ENCODE peak calls at places on chromosome 14, in six cellular contexts. One of them, this sample, is unnamed.

GRCh38 chr14:83607682-83608081 is 1922.3 kb upstream of the FLRT2 start:
- DNase-seq in right cardiac atrium: peak
- DNase-seq in cardiac fibroblast: no peak
- DNase-seq in astrocyte of the spinal cord: no peak
- DNase-seq in heart right ventricle: no peak
- DNase-seq in adipocyte: no peak
- DNase-seq in this sample: no peak

GRCh38 chr14:99195602-99196309 is 76.2 kb downstream of the BCL11B start:
- DNase-seq in cardiac fibroblast: no peak
- DNase-seq in right cardiac atrium: no peak
- DNase-seq in heart right ventricle: no peak
- DNase-seq in adipocyte: peak
- DNase-seq in astrocyte of the spinal cord: peak
- DNase-seq in this sample: no peak

GRCh38 chr14:75634848-75635247 is 25.8 kb downstream of the ERG28 start:
- DNase-seq in right cardiac atrium: no peak
- DNase-seq in astrocyte of the spinal cord: no peak
- DNase-seq in cardiac fibroblast: no peak
- DNase-seq in heart right ventricle: no peak
- DNase-seq in adipocyte: no peak
- DNase-seq in this sample: peak

GRCh38 chr14:32709072-32709471 is 229.6 kb upstream of the NPAS3 start:
- DNase-seq in heart right ventricle: no peak
- DNase-seq in cardiac fibroblast: peak
- DNase-seq in right cardiac atrium: no peak
- DNase-seq in astrocyte of the spinal cord: peak
- DNase-seq in adipocyte: peak
- DNase-seq in this sample: peak

GRCh38 chr14:57501039-57501557 is 7.4 kb upstream of the CCDC198 start:
- DNase-seq in adipocyte: no peak
- DNase-seq in right cardiac atrium: no peak
- DNase-seq in astrocyte of the spinal cord: no peak
- DNase-seq in heart right ventricle: no peak
- DNase-seq in cardiac fibroblast: no peak
- DNase-seq in this sample: peak

GRCh38 chr14:80521456-80521855 is 310.2 kb upstream of the DIO2 start:
- DNase-seq in heart right ventricle: no peak
- DNase-seq in astrocyte of the spinal cord: no peak
- DNase-seq in right cardiac atrium: no peak
- DNase-seq in cardiac fibroblast: no peak
- DNase-seq in adipocyte: no peak
- DNase-seq in this sample: no peak

GRCh38 chr14:24984846-24985589 is 64.9 kb downstream of the STXBP6 start:
- DNase-seq in right cardiac atrium: no peak
- DNase-seq in adipocyte: no peak
- DNase-seq in cardiac fibroblast: no peak
- DNase-seq in astrocyte of the spinal cord: peak
- DNase-seq in heart right ventricle: no peak
- DNase-seq in this sample: no peak

GRCh38 chr14:36510078-36510799 is 9.8 kb downstream of the NKX2-1 start:
- DNase-seq in adipocyte: no peak
- DNase-seq in astrocyte of the spinal cord: no peak
- DNase-seq in right cardiac atrium: no peak
- DNase-seq in cardiac fibroblast: no peak
- DNase-seq in heart right ventricle: no peak
- DNase-seq in this sample: no peak

GRCh38 chr14:75561013-75561432 is 17.4 kb upstream of the FLVCR2 start:
- DNase-seq in cardiac fibroblast: peak
- DNase-seq in heart right ventricle: peak
- DNase-seq in adipocyte: peak
- DNase-seq in right cardiac atrium: peak
- DNase-seq in astrocyte of the spinal cord: peak
- DNase-seq in this sample: peak

GRCh38 chr14:102262894-102263462 is 42.0 kb downstream of the MOK start:
- DNase-seq in heart right ventricle: no peak
- DNase-seq in cardiac fibroblast: peak
- DNase-seq in astrocyte of the spinal cord: peak
- DNase-seq in right cardiac atrium: no peak
- DNase-seq in adipocyte: peak
- DNase-seq in this sample: peak

GRCh38 chr14:91354221-91354916 is 63.3 kb downstream of the CCDC88C start:
- DNase-seq in right cardiac atrium: peak
- DNase-seq in adipocyte: no peak
- DNase-seq in astrocyte of the spinal cord: peak
- DNase-seq in heart right ventricle: no peak
- DNase-seq in cardiac fibroblast: peak
- DNase-seq in this sample: peak

GRCh38 chr14:75476274-75476995 is 45.8 kb upstream of the BATF start:
- DNase-seq in cardiac fibroblast: no peak
- DNase-seq in astrocyte of the spinal cord: no peak
- DNase-seq in adipocyte: no peak
- DNase-seq in right cardiac atrium: peak
- DNase-seq in heart right ventricle: no peak
- DNase-seq in this sample: no peak

GRCh38 chr14:30211326-30211725 is 283.7 kb upstream of the PRKD1 start:
- DNase-seq in cardiac fibroblast: peak
- DNase-seq in adipocyte: peak
- DNase-seq in astrocyte of the spinal cord: peak
- DNase-seq in right cardiac atrium: no peak
- DNase-seq in heart right ventricle: no peak
- DNase-seq in this sample: no peak

GRCh38 chr14:93369393-93370266 is 22.6 kb downstream of the COX8C start:
- DNase-seq in right cardiac atrium: no peak
- DNase-seq in adipocyte: no peak
- DNase-seq in heart right ventricle: no peak
- DNase-seq in astrocyte of the spinal cord: no peak
- DNase-seq in cardiac fibroblast: no peak
- DNase-seq in this sample: peak

GRCh38 chr14:99333214-99333613 is 61.2 kb upstream of the BCL11B start:
- DNase-seq in heart right ventricle: no peak
- DNase-seq in adipocyte: no peak
- DNase-seq in right cardiac atrium: no peak
- DNase-seq in astrocyte of the spinal cord: no peak
- DNase-seq in cardiac fibroblast: no peak
- DNase-seq in this sample: no peak

GRCh38 chr14:105850853-105851581 is 324.6 kb downstream of the TMEM121 start:
- DNase-seq in heart right ventricle: no peak
- DNase-seq in cardiac fibroblast: no peak
- DNase-seq in adipocyte: no peak
- DNase-seq in astrocyte of the spinal cord: no peak
- DNase-seq in right cardiac atrium: no peak
- DNase-seq in this sample: no peak

GRCh38 chr14:101480022-101480746 is 81.1 kb upstream of the DIO3 start:
- DNase-seq in astrocyte of the spinal cord: no peak
- DNase-seq in cardiac fibroblast: no peak
- DNase-seq in adipocyte: no peak
- DNase-seq in heart right ventricle: no peak
- DNase-seq in right cardiac atrium: no peak
- DNase-seq in this sample: no peak

GRCh38 chr14:61368061-61368710 is 46.8 kb downstream of the PRKCH start:
- DNase-seq in right cardiac atrium: no peak
- DNase-seq in cardiac fibroblast: no peak
- DNase-seq in heart right ventricle: no peak
- DNase-seq in astrocyte of the spinal cord: no peak
- DNase-seq in adipocyte: no peak
- DNase-seq in this sample: peak

GRCh38 chr14:90388437-90388836 is 8.4 kb upstream of the CALM1 start:
- DNase-seq in heart right ventricle: no peak
- DNase-seq in right cardiac atrium: no peak
- DNase-seq in cardiac fibroblast: peak
- DNase-seq in adipocyte: peak
- DNase-seq in astrocyte of the spinal cord: peak
- DNase-seq in this sample: peak

GRCh38 chr14:91508105-91508504 is 2.0 kb downstream of the PPP4R3A start:
- DNase-seq in adipocyte: no peak
- DNase-seq in heart right ventricle: no peak
- DNase-seq in cardiac fibroblast: no peak
- DNase-seq in right cardiac atrium: no peak
- DNase-seq in astrocyte of the spinal cord: no peak
- DNase-seq in this sample: no peak

GRCh38 chr14:74941676-74942097 is 13.7 kb downstream of the PGF start:
- DNase-seq in adipocyte: peak
- DNase-seq in right cardiac atrium: peak
- DNase-seq in cardiac fibroblast: peak
- DNase-seq in astrocyte of the spinal cord: no peak
- DNase-seq in heart right ventricle: peak
- DNase-seq in this sample: peak

GRCh38 chr14:21748869-21749303 is 75.3 kb upstream of the OR4E1 start:
- DNase-seq in astrocyte of the spinal cord: peak
- DNase-seq in adipocyte: peak
- DNase-seq in heart right ventricle: no peak
- DNase-seq in right cardiac atrium: peak
- DNase-seq in cardiac fibroblast: peak
- DNase-seq in this sample: peak

GRCh38 chr14:47044841-47045240 is 393.3 kb upstream of the RPL10L start:
- DNase-seq in right cardiac atrium: no peak
- DNase-seq in astrocyte of the spinal cord: peak
- DNase-seq in adipocyte: no peak
- DNase-seq in cardiac fibroblast: no peak
- DNase-seq in heart right ventricle: no peak
- DNase-seq in this sample: peak

GRCh38 chr14:103547941-103548462 is 14.5 kb downstream of the BAG5 start:
- DNase-seq in heart right ventricle: no peak
- DNase-seq in astrocyte of the spinal cord: no peak
- DNase-seq in adipocyte: no peak
- DNase-seq in cardiac fibroblast: no peak
- DNase-seq in right cardiac atrium: peak
- DNase-seq in this sample: no peak

GRCh38 chr14:103551338-103551762 is 11.1 kb downstream of the BAG5 start:
- DNase-seq in astrocyte of the spinal cord: no peak
- DNase-seq in adipocyte: no peak
- DNase-seq in cardiac fibroblast: no peak
- DNase-seq in heart right ventricle: peak
- DNase-seq in right cardiac atrium: peak
- DNase-seq in this sample: no peak

GRCh38 chr14:103548463-103549351 is 13.8 kb downstream of the BAG5 start:
- DNase-seq in cardiac fibroblast: no peak
- DNase-seq in adipocyte: no peak
- DNase-seq in astrocyte of the spinal cord: no peak
- DNase-seq in right cardiac atrium: peak
- DNase-seq in heart right ventricle: no peak
- DNase-seq in this sample: no peak

GRCh38 chr14:103550451-103551337 is 11.8 kb downstream of the BAG5 start:
- DNase-seq in heart right ventricle: peak
- DNase-seq in adipocyte: no peak
- DNase-seq in right cardiac atrium: peak
- DNase-seq in cardiac fibroblast: no peak
- DNase-seq in astrocyte of the spinal cord: no peak
- DNase-seq in this sample: no peak

GRCh38 chr14:103549361-103550311 is 12.8 kb downstream of the BAG5 start:
- DNase-seq in right cardiac atrium: peak
- DNase-seq in astrocyte of the spinal cord: no peak
- DNase-seq in heart right ventricle: peak
- DNase-seq in adipocyte: no peak
- DNase-seq in cardiac fibroblast: no peak
- DNase-seq in this sample: no peak
- H3K4me3 ChIP-seq in right cardiac atrium: no peak
- H3K4me3 ChIP-seq in astrocyte of the spinal cord: no peak
- H3K4me3 ChIP-seq in heart right ventricle: no peak
- H3K4me3 ChIP-seq in adipocyte: peak
- H3K4me3 ChIP-seq in cardiac fibroblast: no peak
- H3K4me3 ChIP-seq in this sample: no peak

DNA sequence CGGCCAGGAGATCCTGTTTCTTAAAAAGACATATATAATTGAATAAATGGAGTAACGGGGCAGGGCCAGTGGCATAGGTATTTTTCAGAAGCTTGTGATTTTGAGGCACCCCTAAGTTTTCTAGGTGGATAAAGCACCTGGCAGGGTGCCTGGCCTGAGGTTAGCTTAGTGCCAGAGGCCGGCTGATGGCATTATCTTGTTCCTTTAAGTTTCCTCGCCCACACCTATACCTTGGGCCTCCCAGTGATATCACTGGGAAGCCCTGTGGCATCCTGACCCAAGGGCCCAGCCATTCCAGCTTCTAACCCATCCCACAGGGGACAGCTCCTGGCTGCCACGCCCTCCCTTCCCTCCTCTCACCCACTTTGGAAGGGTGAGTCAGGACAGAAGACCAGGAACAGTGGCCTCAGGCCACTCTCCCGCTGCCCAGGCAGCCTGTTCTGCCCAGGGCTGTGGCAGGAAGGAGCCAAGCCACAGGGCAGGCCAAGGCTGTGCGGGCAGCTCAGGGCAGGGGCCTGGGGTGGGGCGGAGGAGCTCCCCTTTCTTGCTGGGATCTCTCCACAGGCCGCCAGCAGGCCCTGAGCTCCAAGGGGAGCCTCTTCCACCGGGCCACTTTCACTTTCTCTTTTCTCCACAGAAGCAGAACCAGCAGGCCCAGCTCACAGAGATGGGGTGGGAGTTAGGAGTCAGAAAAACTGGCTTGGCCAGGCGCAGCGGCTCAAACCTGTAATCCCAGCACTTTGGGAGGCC is 75.1 kb downstream of the IRF2BPL start:
- DNase-seq in heart right ventricle: peak
- DNase-seq in cardiac fibroblast: peak
- DNase-seq in adipocyte: peak
- DNase-seq in astrocyte of the spinal cord: peak
- DNase-seq in right cardiac atrium: peak
- DNase-seq in this sample: peak
- H3K4me3 ChIP-seq in heart right ventricle: peak
- H3K4me3 ChIP-seq in cardiac fibroblast: peak
- H3K4me3 ChIP-seq in adipocyte: peak
- H3K4me3 ChIP-seq in astrocyte of the spinal cord: no peak
- H3K4me3 ChIP-seq in right cardiac atrium: no peak
- H3K4me3 ChIP-seq in this sample: no peak

GRCh38 chr14:69263771-69264170 is 3.8 kb downstream of the GALNT16 start:
- DNase-seq in heart right ventricle: peak
- DNase-seq in right cardiac atrium: peak
- DNase-seq in cardiac fibroblast: no peak
- DNase-seq in astrocyte of the spinal cord: no peak
- DNase-seq in adipocyte: no peak
- DNase-seq in this sample: no peak
- H3K4me3 ChIP-seq in heart right ventricle: no peak
- H3K4me3 ChIP-seq in right cardiac atrium: no peak
- H3K4me3 ChIP-seq in cardiac fibroblast: no peak
- H3K4me3 ChIP-seq in astrocyte of the spinal cord: no peak
- H3K4me3 ChIP-seq in adipocyte: peak
- H3K4me3 ChIP-seq in this sample: no peak

GRCh38 chr14:20679907-20680306 is 4.5 kb upstream of the RNASE4 start:
- DNase-seq in astrocyte of the spinal cord: peak
- DNase-seq in right cardiac atrium: peak
- DNase-seq in adipocyte: peak
- DNase-seq in heart right ventricle: peak
- DNase-seq in cardiac fibroblast: peak
- DNase-seq in this sample: peak

GRCh38 chr14:20680843-20681347 is 3.5 kb upstream of the RNASE4 start:
- DNase-seq in astrocyte of the spinal cord: no peak
- DNase-seq in adipocyte: no peak
- DNase-seq in heart right ventricle: no peak
- DNase-seq in right cardiac atrium: no peak
- DNase-seq in cardiac fibroblast: no peak
- DNase-seq in this sample: no peak

GRCh38 chr14:20681348-20682126 is 2.8 kb upstream of the RNASE4 start:
- DNase-seq in heart right ventricle: peak
- DNase-seq in astrocyte of the spinal cord: peak
- DNase-seq in cardiac fibroblast: peak
- DNase-seq in adipocyte: peak
- DNase-seq in right cardiac atrium: peak
- DNase-seq in this sample: peak

GRCh38 chr14:20682127-20682434 is 2.3 kb upstream of the RNASE4 start:
- DNase-seq in right cardiac atrium: no peak
- DNase-seq in astrocyte of the spinal cord: no peak
- DNase-seq in adipocyte: no peak
- DNase-seq in cardiac fibroblast: no peak
- DNase-seq in heart right ventricle: no peak
- DNase-seq in this sample: no peak

GRCh38 chr14:20680363-20680762 is 4.0 kb upstream of the RNASE4 start:
- DNase-seq in adipocyte: no peak
- DNase-seq in heart right ventricle: no peak
- DNase-seq in cardiac fibroblast: no peak
- DNase-seq in astrocyte of the spinal cord: no peak
- DNase-seq in right cardiac atrium: no peak
- DNase-seq in this sample: no peak
- H3K4me3 ChIP-seq in adipocyte: no peak
- H3K4me3 ChIP-seq in heart right ventricle: peak
- H3K4me3 ChIP-seq in cardiac fibroblast: no peak
- H3K4me3 ChIP-seq in astrocyte of the spinal cord: no peak
- H3K4me3 ChIP-seq in right cardiac atrium: peak
- H3K4me3 ChIP-seq in this sample: no peak

This sample was measured in epithelial cell of esophagus.